ENCODE peak calls at places on chromosomes 13 and 19, in ten cellular contexts. J, Q, V, T, U, D, H, F, P and X are unnamed samples.

GRCh38 chr13:31045621-31046081 is 113.2 kb downstream of the TEX26 start:
- DNase-seq in V (peak; percentile 82), P (peak; percentile 69), Q (peak; percentile 58), H (no peak), J (peak; percentile 88), T (no peak), U (peak; percentile 69), D (peak; percentile 9), F (peak; percentile 65), X (no peak)

GRCh38 chr19:16366056-16366432 is 41.4 kb downstream of the KLF2 start:
- DNase-seq in T (no peak), Q (no peak), U (no peak), F (no peak), H (no peak), J (no peak), P (no peak), D (no peak), V (peak; percentile 30), X (peak; percentile 10)

GRCh38 chr19:48362716-48363499 is 832 bp downstream of the TMEM143 start:
- DNase-seq in U (peak; percentile 96), D (peak; percentile 81), V (peak; percentile 98), J (peak; percentile 97), F (peak; percentile 91), T (peak; percentile 95), P (peak; percentile 94), Q (peak; percentile 99), H (peak; percentile 99), X (peak; percentile 96)

GRCh38 chr13:54433511-54434206 is 1405.0 kb downstream of the OLFM4 start:
- DNase-seq in U (peak; percentile 58), H (no peak), Q (no peak), J (peak; percentile 25), D (no peak), P (peak; percentile 10), V (no peak), T (peak; percentile 53), F (no peak), X (no peak)

GRCh38 chr19:29643361-29643935 is 21.8 kb upstream of the PLEKHF1 start:
- DNase-seq in F (no peak), D (no peak), U (no peak), P (no peak), Q (no peak), V (no peak), H (no peak), T (no peak), J (no peak), X (no peak)

GRCh38 chr13:84137292-84137691 is 255.0 kb upstream of the SLITRK1 start:
- DNase-seq in J (no peak), F (no peak), T (no peak), H (no peak), V (no peak), Q (no peak), P (no peak), D (no peak), U (no peak), X (no peak)

GRCh38 chr13:91375119-91375729 is 23.2 kb upstream of the GPC5 start:
- DNase-seq in T (no peak), V (no peak), F (no peak), Q (no peak), J (no peak), P (no peak), H (no peak), D (no peak), U (no peak), X (no peak)

GRCh38 chr13:33441015-33441414 is 155.5 kb upstream of the STARD13 start:
- DNase-seq in V (no peak), F (no peak), J (peak; percentile 23), T (no peak), Q (peak; percentile 64), U (peak; percentile 43), P (peak; percentile 35), H (no peak), D (no peak), X (no peak)

GRCh38 chr19:33075519-33075918 is 5.5 kb upstream of the GPATCH1 start:
- DNase-seq in U (no peak), Q (no peak), H (no peak), J (no peak), P (no peak), F (no peak), V (no peak), D (no peak), T (no peak), X (no peak)

GRCh38 chr19:33086955-33087354 is 6.0 kb downstream of the GPATCH1 start:
- DNase-seq in P (no peak), V (no peak), H (no peak), D (no peak), J (no peak), F (no peak), T (no peak), Q (no peak), U (no peak), X (no peak)

GRCh38 chr19:33085570-33086128 is 4.7 kb downstream of the GPATCH1 start:
- DNase-seq in D (no peak), P (no peak), H (no peak), T (no peak), J (no peak), F (no peak), V (no peak), U (no peak), Q (no peak), X (no peak)

DNA sequence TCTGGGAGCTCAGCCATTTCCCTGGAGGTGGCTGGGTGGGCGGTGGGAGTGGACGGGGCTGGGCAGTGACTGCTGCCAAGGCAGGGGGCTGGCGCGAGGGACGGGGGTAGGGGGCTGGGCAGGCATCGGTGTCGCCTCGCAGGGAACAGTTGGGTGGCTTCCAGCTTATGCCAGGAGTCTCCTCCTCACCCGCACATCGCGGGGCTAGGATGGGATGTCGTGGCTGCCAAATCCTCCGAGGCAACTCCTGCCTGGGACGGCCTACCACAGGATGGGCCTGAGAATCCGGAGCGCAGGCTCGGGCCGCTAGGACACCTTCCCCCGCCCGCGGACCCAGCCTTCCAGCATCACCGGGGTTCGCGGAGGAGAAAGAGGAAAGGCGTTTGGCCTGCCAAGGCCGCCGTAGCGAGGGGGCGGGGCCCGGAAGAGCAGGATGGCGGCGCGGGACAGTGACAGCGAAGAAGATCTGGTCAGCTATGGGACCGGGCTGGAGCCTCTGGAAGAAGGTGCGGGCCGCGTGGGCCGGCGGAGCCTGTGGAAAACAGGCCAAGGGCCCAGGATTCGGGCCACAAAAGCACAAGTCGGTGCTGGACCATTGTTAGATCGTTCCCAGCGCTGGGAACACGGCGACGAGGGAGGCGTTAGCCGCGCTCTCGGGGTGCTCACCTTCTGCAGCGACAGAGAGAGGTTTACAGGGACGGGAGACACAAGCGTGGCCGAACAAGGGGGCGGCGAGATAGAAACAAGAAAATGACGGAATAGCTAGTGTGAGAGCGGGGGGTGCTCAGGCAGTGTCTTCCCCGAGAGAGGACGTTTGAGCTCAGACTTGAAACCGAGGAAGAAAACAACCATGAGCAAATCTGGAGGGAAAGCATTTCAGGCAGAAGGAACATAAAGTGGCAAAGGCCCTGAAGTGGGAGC is at the start of gene GPATCH1:
- DNase-seq in U (peak; percentile 91), H (peak; percentile 87), P (peak; percentile 73), F (peak; percentile 84), J (peak; percentile 94), V (peak; percentile 90), D (peak; percentile 59), T (peak; percentile 85), Q (peak; percentile 98), X (peak; percentile 91)
- H3K27ac ChIP-seq in U (peak within 1 kb of the TSS; percentile 72), H (peak within 1 kb of the TSS; percentile 87), P (peak within 1 kb of the TSS; percentile 67), F (peak within 1 kb of the TSS; percentile 77), J (peak within 1 kb of the TSS; percentile 91), V (no peak within 1 kb of the TSS), D (peak within 1 kb of the TSS; percentile 67), T (no peak within 1 kb of the TSS), Q (no peak within 1 kb of the TSS), X (peak within 1 kb of the TSS; percentile 61)

GRCh38 chr13:27962982-27963381 is 6.1 kb downstream of the CDX2 start:
- DNase-seq in D (no peak), U (no peak), Q (peak; percentile 56), J (peak; percentile 12), T (no peak), F (no peak), P (no peak), H (no peak), V (no peak), X (no peak)

GRCh38 chr13:27960362-27961226 is 8.5 kb downstream of the CDX2 start:
- DNase-seq in Q (peak; percentile 95), V (no peak), P (peak; percentile 97), D (no peak), U (peak; percentile 81), J (peak; percentile 88), T (peak; percentile 89), H (no peak), F (no peak), X (peak; percentile 41)

GRCh38 chr13:27962128-27962841 is 6.8 kb downstream of the CDX2 start:
- DNase-seq in J (peak; percentile 80), P (peak; percentile 52), Q (peak; percentile 68), V (no peak), F (no peak), H (no peak), U (no peak), T (no peak), D (no peak), X (no peak)

GRCh38 chr13:27959976-27960361 is 9.1 kb downstream of the CDX2 start:
- DNase-seq in P (no peak), J (no peak), F (no peak), D (no peak), H (no peak), V (no peak), T (no peak), Q (no peak), U (no peak), X (no peak)

DNA sequence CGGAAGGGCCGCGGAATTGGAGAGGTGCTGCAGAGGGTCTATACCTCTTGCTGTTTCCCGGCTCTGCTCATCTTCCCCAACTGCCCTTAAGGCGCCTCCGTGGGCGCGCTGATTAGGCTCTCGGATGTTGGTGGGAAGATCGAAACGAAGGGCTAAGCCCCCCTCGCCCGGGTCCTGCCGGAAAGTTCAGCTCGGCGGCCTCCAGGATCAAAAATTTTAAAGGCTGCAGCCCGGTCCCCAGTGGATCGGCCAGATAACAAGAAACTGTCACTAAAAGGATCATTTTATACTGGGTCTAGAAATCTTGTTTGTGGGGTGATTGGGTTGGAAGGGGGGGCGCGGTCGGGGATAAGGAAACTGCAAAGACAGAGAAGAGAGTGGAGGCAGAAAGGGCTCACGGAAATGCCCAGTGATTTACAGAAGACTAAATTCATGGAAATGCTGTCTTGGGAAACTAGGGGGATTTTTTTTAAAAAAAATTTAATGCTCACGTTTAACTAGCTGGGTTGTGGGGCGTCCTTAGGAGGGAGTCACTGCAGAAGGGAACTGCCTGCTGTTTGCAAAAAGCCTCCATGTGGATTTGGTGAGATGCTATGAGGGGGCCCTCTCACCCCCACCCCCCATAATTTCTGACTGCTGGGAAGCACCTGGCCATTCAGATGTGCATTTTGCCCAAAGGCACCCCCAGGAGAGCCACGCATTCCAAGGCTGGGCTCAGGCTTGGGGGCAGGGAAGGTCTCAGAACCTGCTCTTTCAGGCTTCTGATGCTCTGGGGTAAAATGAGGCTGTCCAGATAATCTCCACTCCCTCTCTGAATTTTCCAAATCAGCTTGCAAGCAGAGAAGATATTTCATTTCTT is 7.7 kb downstream of the CDX2 start:
- DNase-seq in D (no peak), P (peak; percentile 20), H (no peak), V (no peak), F (no peak), U (no peak), Q (peak; percentile 81), J (peak; percentile 9), T (no peak), X (no peak)
- H3K27me3 ChIP-seq in D (peaks cover 32% of the 10 kb centered on the region), P (peaks cover 4% of the 10 kb centered on the region), H (peaks cover 35% of the 10 kb centered on the region), V (no peaks in the 10 kb centered on the region), F (peaks cover 49% of the 10 kb centered on the region), U (peaks cover 82% of the 10 kb centered on the region), Q (peaks cover 100% of the 10 kb centered on the region), J (peaks cover 54% of the 10 kb centered on the region), T (no peaks in the 10 kb centered on the region), X (no peaks in the 10 kb centered on the region)

DNA sequence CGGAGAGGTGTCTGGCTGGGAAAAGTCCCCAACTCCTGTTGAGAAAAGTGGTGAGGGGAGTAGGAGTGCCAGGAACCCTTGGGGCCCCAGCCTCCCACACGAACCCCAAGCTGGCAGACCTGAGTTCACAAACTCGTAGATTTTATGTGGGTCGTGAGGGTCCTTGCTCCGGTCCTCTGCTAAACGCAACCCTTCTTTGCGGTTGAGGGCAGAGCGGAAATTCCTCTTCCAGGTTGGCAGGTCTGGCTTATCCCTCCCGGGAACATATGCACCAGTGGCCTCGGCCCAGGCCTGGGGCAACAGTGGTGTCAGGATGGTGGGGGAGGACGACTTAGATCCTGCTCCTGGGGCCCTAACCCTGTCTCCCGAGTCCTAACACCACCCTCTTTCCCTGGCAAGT is 2.4 kb downstream of the IRF3 start:
- DNase-seq in Q (no peak), V (no peak), P (no peak), H (no peak), J (no peak), T (no peak), D (no peak), U (no peak), F (no peak), X (no peak)
- H3K27ac ChIP-seq in Q (no peak overlapping the region), V (no peak overlapping the region), P (no peak overlapping the region), H (no peak overlapping the region), J (no peak overlapping the region), T (no peak overlapping the region), D (no peak overlapping the region), U (peak overlapping the region; percentile 96), F (no peak overlapping the region), X (no peak overlapping the region)

GRCh38 chr19:375395-376110 is 31.0 kb upstream of the MIER2 start:
- DNase-seq in J (no peak), T (no peak), D (no peak), F (no peak), Q (peak; percentile 47), V (peak; percentile 23), P (no peak), H (peak; percentile 34), U (no peak), X (no peak)
- H3K27me3 ChIP-seq in J (peaks cover 4% of the 10 kb centered on the region), T (no peaks in the 10 kb centered on the region), D (no peaks in the 10 kb centered on the region), F (no peaks in the 10 kb centered on the region), Q (no peaks in the 10 kb centered on the region), V (no peaks in the 10 kb centered on the region), P (peaks cover 20% of the 10 kb centered on the region), H (no peaks in the 10 kb centered on the region), U (peaks cover 28% of the 10 kb centered on the region), X (no peaks in the 10 kb centered on the region)